ENCODE peak calls at places on chromosomes 12 and 14, in four cellular contexts. J is SK-N-SH, T is breast epithelium, D is thoracic aorta. L is an unnamed sample.

GRCh38 chr14:25050494-25051170 is 685 bp upstream of the STXBP6 start:
- DNase-seq in D (no peak), J (no peak), T (no peak), L (peak; percentile 36)

GRCh38 chr14:31269599-31270195 is 62.1 kb upstream of the HECTD1 start:
- DNase-seq in J (no peak), D (no peak), T (no peak), L (no peak)

GRCh38 chr14:49755378-49755777 is 12.6 kb upstream of the KLHDC2 start:
- DNase-seq in D (no peak), J (no peak), T (no peak), L (no peak)

GRCh38 chr12:49987620-49988303 is 15.0 kb downstream of the AQP6 start:
- DNase-seq in T (no peak), D (no peak), J (no peak), L (no peak)

GRCh38 chr14:92397839-92398564 is 75.0 kb downstream of the SLC24A4 start:
- DNase-seq in T (no peak), D (no peak), J (no peak), L (no peak)

GRCh38 chr14:55136868-55137785 is 8.1 kb downstream of the LGALS3 start:
- DNase-seq in D (peak; percentile 60), J (peak; percentile 39), T (peak; percentile 56), L (peak; percentile 88)

GRCh38 chr12:124463341-124463861 is 104.0 kb downstream of the NCOR2 start:
- DNase-seq in D (no peak), J (no peak), T (no peak), L (no peak)

GRCh38 chr12:49034287-49034622 is 15.7 kb upstream of the PRKAG1 start:
- DNase-seq in D (no peak), T (no peak), J (no peak), L (no peak)

GRCh38 chr12:3304436-3305135 is 186.4 kb upstream of the PRMT8 start:
- DNase-seq in D (no peak), T (peak; percentile 61), J (no peak), L (peak; percentile 75)

GRCh38 chr12:80353254-80353653 is 90.8 kb upstream of the PTPRQ start:
- DNase-seq in T (no peak), J (no peak), D (no peak), L (no peak)

GRCh38 chr12:124529595-124530276 is 37.7 kb downstream of the NCOR2 start:
- DNase-seq in J (no peak), D (no peak), T (no peak), L (no peak)

GRCh38 chr14:91382712-91383111 is 34.9 kb downstream of the CCDC88C start:
- DNase-seq in J (no peak), T (no peak), D (no peak), L (no peak)

GRCh38 chr12:92649511-92650227 is 53.1 kb upstream of the PLEKHG7 start:
- DNase-seq in D (peak; percentile 14), T (peak; percentile 41), J (peak; percentile 65), L (peak; percentile 58)
- TF ChIP-seq CTCF in D (peak; percentile 63), T (peak; percentile 82), J (peak; percentile 80), L (peak; percentile 79)

GRCh38 chr12:112852810-112853209 is 54.0 kb upstream of the OAS1 start:
- DNase-seq in J (no peak), D (no peak), T (no peak), L (no peak)
- H3K27me3 ChIP-seq in J (no peaks in the 10 kb centered on the region), D (no peaks in the 10 kb centered on the region), T (peaks cover 4% of the 10 kb centered on the region), L (no peaks in the 10 kb centered on the region)

GRCh38 chr12:132492951-132493350 is 3.0 kb downstream of the FBRSL1 start:
- DNase-seq in T (no peak), D (no peak), J (no peak), L (no peak)

GRCh38 chr12:132492522-132492921 is 2.6 kb downstream of the FBRSL1 start:
- DNase-seq in J (no peak), T (no peak), D (no peak), L (no peak)

GRCh38 chr12:132495165-132495544 is 5.2 kb downstream of the FBRSL1 start:
- DNase-seq in J (no peak), D (no peak), T (no peak), L (no peak)

GRCh38 chr12:132494294-132495164 is 4.6 kb downstream of the FBRSL1 start:
- DNase-seq in D (no peak), T (peak; percentile 54), J (no peak), L (peak; percentile 78)

DNA sequence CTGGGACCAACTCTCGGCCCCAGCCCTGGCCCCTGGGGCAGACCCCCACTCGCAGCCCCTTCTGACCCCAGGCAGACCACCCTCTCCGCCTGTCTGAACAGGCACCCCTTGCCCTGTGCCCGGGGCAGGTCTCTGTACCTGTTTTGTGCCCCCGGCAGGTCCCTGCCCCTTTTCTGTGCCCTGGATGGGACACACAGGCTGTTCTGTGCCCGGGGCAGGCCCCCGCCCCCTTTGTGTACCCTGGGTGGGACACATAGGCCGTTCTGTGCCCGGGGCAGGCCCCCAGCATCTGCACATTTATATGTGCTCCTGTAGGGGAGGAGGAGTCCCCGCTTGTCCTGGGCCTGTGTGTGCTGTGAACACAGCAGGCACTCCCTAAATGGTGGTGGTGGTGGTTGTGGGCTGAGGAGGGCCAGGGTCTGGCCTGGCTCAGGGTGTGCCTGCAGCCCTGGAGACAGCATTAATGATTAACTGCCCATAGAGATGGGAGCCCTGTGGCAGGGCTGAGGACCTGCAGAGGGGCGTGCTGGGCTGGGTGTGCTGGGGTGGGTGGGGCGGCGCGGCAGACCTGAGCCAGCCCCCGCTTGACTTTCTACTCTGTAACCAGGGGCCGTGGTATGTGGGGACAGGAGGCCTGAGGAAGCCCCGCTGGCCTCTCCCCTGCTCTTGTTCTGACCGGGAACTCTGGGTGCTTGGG is 3.7 kb downstream of the FBRSL1 start:
- DNase-seq in T (no peak), D (no peak), J (no peak), L (no peak)
- H3K4me1 ChIP-seq in T (peaks cover 63% of the 10 kb centered on the region), D (peaks cover 29% of the 10 kb centered on the region), J (no peaks in the 10 kb centered on the region), L (peaks cover 38% of the 10 kb centered on the region)

GRCh38 chr12:56266634-56267442 is at the start of gene COQ10A:
- DNase-seq in D (peak; percentile 69), T (peak; percentile 86), J (peak; percentile 98), L (peak; percentile 94)

GRCh38 chr12:56267443-56268071 is 815 bp downstream of the COQ10A start:
- DNase-seq in D (no peak), J (peak; percentile 53), T (no peak), L (peak; percentile 39)

GRCh38 chr12:56274299-56274698 is 7.6 kb downstream of the COQ10A start:
- DNase-seq in T (no peak), J (no peak), D (no peak), L (no peak)

DNA sequence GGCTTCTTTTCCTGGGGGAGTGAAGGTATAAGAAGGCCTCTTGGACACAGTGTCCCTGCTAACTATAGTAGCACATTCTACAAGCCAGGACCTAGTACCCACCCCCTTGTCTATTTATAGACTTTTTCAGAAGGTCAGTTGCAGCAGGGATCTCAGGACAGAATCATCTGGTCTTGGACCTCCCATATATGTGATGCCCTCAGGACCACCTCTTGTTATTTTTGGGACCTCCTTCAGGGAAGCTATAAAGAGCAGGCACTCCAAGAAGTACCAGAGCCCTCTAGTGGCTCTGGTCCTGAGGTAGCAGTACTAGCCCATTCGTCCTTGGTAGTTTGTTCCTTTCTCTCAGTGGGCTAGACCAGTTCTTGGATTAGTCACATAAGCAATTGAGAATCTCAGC is 4.3 kb downstream of the COQ10A start:
- DNase-seq in D (no peak), J (no peak), T (no peak), L (no peak)
- TF ChIP-seq CTCF in D (peak; percentile 36), J (peak; percentile 58), T (no peak), L (no peak)

L was measured in thyroid gland.